ENCODE peak calls at places on chromosome 9, in eight cellular contexts. Q, O, B, S, D, A, G and M are unnamed samples.

GRCh38 chr9:135886147-135886981 is 21.0 kb downstream of the CAMSAP1 start:
- DNase-seq in A (no peak), S (peak; percentile 66), B (no peak), D (no peak), G (no peak), O (no peak), Q (no peak), M (no peak)

GRCh38 chr9:32251539-32251938 is 132.9 kb upstream of the ACO1 start:
- DNase-seq in G (peak; percentile 22), S (peak; percentile 67), B (peak; percentile 89), O (peak; percentile 30), Q (no peak), A (peak; percentile 49), D (peak; percentile 64), M (no peak)

GRCh38 chr9:114791736-114792135 is 14.1 kb downstream of the TNFSF15 start:
- DNase-seq in A (no peak), G (no peak), B (no peak), Q (no peak), S (no peak), D (no peak), O (no peak), M (no peak)

GRCh38 chr9:132768932-132769894 is 98.9 kb downstream of the GTF3C4 start:
- DNase-seq in G (peak; percentile 49), B (peak; percentile 84), A (peak; percentile 50), Q (peak; percentile 74), S (peak; percentile 17), O (peak; percentile 39), D (peak; percentile 82), M (peak; percentile 22)

GRCh38 chr9:101443358-101443757 is 7.8 kb upstream of the ALDOB start:
- DNase-seq in Q (no peak), S (peak; percentile 24), B (peak; percentile 99), D (no peak), A (no peak), O (no peak), G (no peak), M (peak; percentile 15)

GRCh38 chr9:91395553-91396470 is 27.8 kb downstream of the NFIL3 start:
- DNase-seq in O (peak; percentile 41), A (peak; percentile 93), Q (no peak), S (no peak), B (no peak), D (peak; percentile 74), G (no peak), M (no peak)

GRCh38 chr9:26809795-26810194 is 82.8 kb downstream of the CAAP1 start:
- DNase-seq in G (no peak), O (no peak), B (peak; percentile 16), Q (no peak), S (no peak), A (peak; percentile 62), D (no peak), M (no peak)

GRCh38 chr9:82560457-82560904 is 502.5 kb downstream of the RASEF start:
- DNase-seq in D (no peak), S (no peak), A (no peak), Q (no peak), B (peak; percentile 98), O (no peak), G (no peak), M (no peak)

GRCh38 chr9:132628746-132629145 is 41.0 kb downstream of the DDX31 start:
- DNase-seq in A (no peak), G (no peak), Q (no peak), O (no peak), S (no peak), D (no peak), B (no peak), M (no peak)

GRCh38 chr9:136665704-136666363 is 3.1 kb downstream of the EGFL7 start:
- DNase-seq in A (no peak), S (no peak), O (no peak), B (peak; percentile 56), D (no peak), Q (no peak), G (peak; percentile 49), M (no peak)

GRCh38 chr9:95083086-95083768 is 234.3 kb downstream of the FANCC start:
- DNase-seq in D (no peak), B (no peak), G (no peak), Q (peak; percentile 55), O (no peak), S (no peak), A (no peak), M (no peak)

GRCh38 chr9:34675048-34675714 is 12.7 kb upstream of the CCL27 start:
- DNase-seq in D (peak; percentile 78), G (peak; percentile 84), A (peak; percentile 63), B (peak; percentile 88), Q (no peak), O (peak; percentile 28), S (peak; percentile 42), M (no peak)

GRCh38 chr9:105500108-105500766 is 52.4 kb downstream of the FSD1L start:
- DNase-seq in Q (no peak), S (no peak), A (no peak), B (no peak), D (peak; percentile 69), O (no peak), G (no peak), M (no peak)

GRCh38 chr9:126844085-126844484 is 16.4 kb upstream of the ZBTB34 start:
- DNase-seq in A (peak; percentile 83), S (peak; percentile 42), O (peak; percentile 72), D (no peak), Q (no peak), G (no peak), B (peak; percentile 19), M (no peak)

GRCh38 chr9:20307662-20308061 is 314.6 kb downstream of the MLLT3 start:
- DNase-seq in Q (no peak), A (no peak), G (no peak), D (no peak), B (peak; percentile 42), S (no peak), O (no peak), M (no peak)

GRCh38 chr9:77516781-77517180 is 131.3 kb downstream of the GNA14 start:
- DNase-seq in B (no peak), A (no peak), Q (no peak), G (no peak), D (no peak), S (peak; percentile 35), O (no peak), M (no peak)

GRCh38 chr9:91174772-91175171 is 186.9 kb downstream of the AUH start:
- DNase-seq in G (no peak), D (no peak), B (no peak), Q (no peak), O (no peak), A (no peak), S (no peak), M (no peak)

GRCh38 chr9:128642675-128643074 is 14.0 kb downstream of the DYNC2I2 start:
- DNase-seq in B (no peak), D (no peak), S (no peak), G (no peak), Q (no peak), O (no peak), A (no peak), M (no peak)

GRCh38 chr9:74940600-74940999 is 12.1 kb downstream of the C9orf40 start:
- DNase-seq in A (no peak), S (no peak), O (no peak), B (no peak), D (no peak), Q (no peak), G (no peak), M (no peak)

GRCh38 chr9:98806394-98807069 is 938 bp upstream of the GALNT12 start:
- DNase-seq in O (no peak), B (peak; percentile 44), D (no peak), S (no peak), G (no peak), Q (no peak), A (no peak), M (no peak)

GRCh38 chr9:135884328-135885035 is 22.9 kb downstream of the CAMSAP1 start:
- DNase-seq in D (no peak), S (no peak), Q (no peak), G (no peak), A (peak; percentile 58), O (no peak), B (no peak), M (no peak)

GRCh38 chr9:134247918-134248631 is 78.2 kb upstream of the RXRA start:
- DNase-seq in Q (no peak), G (no peak), O (no peak), D (no peak), A (no peak), B (no peak), S (no peak), M (no peak)

GRCh38 chr9:89491688-89492087 is 6.2 kb downstream of the SEMA4D start:
- DNase-seq in O (no peak), G (no peak), S (no peak), D (no peak), B (no peak), A (no peak), Q (no peak), M (no peak)

GRCh38 chr9:5425006-5425628 is 12.6 kb downstream of the PLGRKT start:
- DNase-seq in S (no peak), O (no peak), D (peak; percentile 56), Q (no peak), G (peak; percentile 41), A (peak; percentile 37), B (peak; percentile 69), M (no peak)

GRCh38 chr9:108634669-108635462 is 220.9 kb downstream of the ACTL7B start:
- DNase-seq in O (no peak), D (no peak), A (no peak), Q (no peak), B (no peak), G (no peak), S (no peak), M (no peak)

GRCh38 chr9:7560669-7561305 is 238.8 kb downstream of the DMAC1 start:
- DNase-seq in D (no peak), B (peak; percentile 18), O (no peak), A (no peak), S (no peak), G (no peak), Q (no peak), M (no peak)

GRCh38 chr9:137071282-137071681 is 925 bp upstream of the SAPCD2 start:
- DNase-seq in Q (no peak), A (no peak), D (no peak), B (no peak), G (no peak), O (no peak), S (no peak), M (no peak)

GRCh38 chr9:91945277-91946074 is 4.6 kb downstream of the ROR2 start:
- DNase-seq in D (no peak), B (peak; percentile 53), A (peak; percentile 52), S (no peak), Q (no peak), O (no peak), G (no peak), M (no peak)

GRCh38 chr9:69516353-69517322 is 155.5 kb downstream of the APBA1 start:
- DNase-seq in G (no peak), A (no peak), B (no peak), Q (no peak), D (no peak), O (no peak), S (no peak), M (no peak)

GRCh38 chr9:114745108-114745848 is 60.6 kb downstream of the TNFSF15 start:
- DNase-seq in Q (no peak), A (peak; percentile 33), D (no peak), B (peak; percentile 81), O (no peak), G (no peak), S (no peak), M (no peak)

GRCh38 chr9:109499631-109500120 is 1.6 kb upstream of the PTPN3 start:
- DNase-seq in A (no peak), S (no peak), O (peak; percentile 88), Q (peak; percentile 82), G (peak; percentile 69), B (peak; percentile 88), D (no peak), M (peak; percentile 26)

GRCh38 chr9:71490810-71491209 is 277.5 kb downstream of the CEMIP2 start:
- DNase-seq in O (no peak), Q (no peak), A (no peak), S (no peak), D (peak; percentile 8), B (no peak), G (peak; percentile 6), M (no peak)